ENCODE peak calls at places on chromosome 18, in five cellular contexts. One of them, this sample, is unnamed.

GRCh38 chr18:26941608-26942007 is 76.1 kb upstream of the AQP4 start:
- DNase-seq in heart right ventricle: no peak
- DNase-seq in cardiac fibroblast: no peak
- DNase-seq in NCI-H2081: peak; percentile 18
- DNase-seq in activated naive CD4-positive, alpha-beta T cell: no peak
- DNase-seq in this sample: no peak

GRCh38 chr18:11674119-11674518 is 14.9 kb upstream of the GNAL start:
- DNase-seq in NCI-H2081: no peak
- DNase-seq in heart right ventricle: no peak
- DNase-seq in cardiac fibroblast: no peak
- DNase-seq in activated naive CD4-positive, alpha-beta T cell: no peak
- DNase-seq in this sample: no peak

GRCh38 chr18:35610089-35610488 is 28.5 kb downstream of the GALNT1 start:
- DNase-seq in cardiac fibroblast: no peak
- DNase-seq in activated naive CD4-positive, alpha-beta T cell: no peak
- DNase-seq in heart right ventricle: no peak
- DNase-seq in NCI-H2081: no peak
- DNase-seq in this sample: no peak

GRCh38 chr18:79870369-79871025 is 72.8 kb downstream of the KCNG2 start:
- DNase-seq in heart right ventricle: no peak
- DNase-seq in activated naive CD4-positive, alpha-beta T cell: no peak
- DNase-seq in NCI-H2081: no peak
- DNase-seq in cardiac fibroblast: no peak
- DNase-seq in this sample: no peak

GRCh38 chr18:41324020-41324791 is 630.8 kb upstream of the PIK3C3 start:
- DNase-seq in cardiac fibroblast: no peak
- DNase-seq in NCI-H2081: no peak
- DNase-seq in heart right ventricle: no peak
- DNase-seq in activated naive CD4-positive, alpha-beta T cell: no peak
- DNase-seq in this sample: no peak

GRCh38 chr18:57854726-57855125 is 51.6 kb upstream of the ATP8B1 start:
- DNase-seq in heart right ventricle: no peak
- DNase-seq in activated naive CD4-positive, alpha-beta T cell: no peak
- DNase-seq in cardiac fibroblast: no peak
- DNase-seq in NCI-H2081: no peak
- DNase-seq in this sample: no peak

GRCh38 chr18:79934311-79935097 is 16.9 kb downstream of the SLC66A2 start:
- DNase-seq in heart right ventricle: no peak
- DNase-seq in cardiac fibroblast: no peak
- DNase-seq in NCI-H2081: no peak
- DNase-seq in activated naive CD4-positive, alpha-beta T cell: no peak
- DNase-seq in this sample: no peak

GRCh38 chr18:56085561-56085960 is 497.6 kb upstream of the TCF4 start:
- DNase-seq in NCI-H2081: no peak
- DNase-seq in cardiac fibroblast: peak; percentile 94
- DNase-seq in heart right ventricle: no peak
- DNase-seq in activated naive CD4-positive, alpha-beta T cell: no peak
- DNase-seq in this sample: peak; percentile 37

GRCh38 chr18:25322806-25323205 is 29.2 kb downstream of the ZNF521 start:
- DNase-seq in cardiac fibroblast: no peak
- DNase-seq in NCI-H2081: no peak
- DNase-seq in heart right ventricle: no peak
- DNase-seq in activated naive CD4-positive, alpha-beta T cell: no peak
- DNase-seq in this sample: no peak

GRCh38 chr18:61865466-61866165 is 27.2 kb downstream of the RNF152 start:
- DNase-seq in NCI-H2081: no peak
- DNase-seq in activated naive CD4-positive, alpha-beta T cell: no peak
- DNase-seq in heart right ventricle: no peak
- DNase-seq in cardiac fibroblast: peak; percentile 27
- DNase-seq in this sample: no peak

GRCh38 chr18:64175432-64175831 is 26.5 kb upstream of the LINC00305 start:
- DNase-seq in cardiac fibroblast: no peak
- DNase-seq in activated naive CD4-positive, alpha-beta T cell: no peak
- DNase-seq in heart right ventricle: no peak
- DNase-seq in NCI-H2081: no peak
- DNase-seq in this sample: no peak

GRCh38 chr18:80197490-80197889 is 49.8 kb downstream of the PARD6G start:
- DNase-seq in heart right ventricle: no peak
- DNase-seq in NCI-H2081: no peak
- DNase-seq in cardiac fibroblast: no peak
- DNase-seq in activated naive CD4-positive, alpha-beta T cell: no peak
- DNase-seq in this sample: no peak

GRCh38 chr18:63292844-63293683 is 26.5 kb downstream of the BCL2 start:
- DNase-seq in NCI-H2081: no peak
- DNase-seq in heart right ventricle: no peak
- DNase-seq in cardiac fibroblast: no peak
- DNase-seq in activated naive CD4-positive, alpha-beta T cell: no peak
- DNase-seq in this sample: no peak

GRCh38 chr18:27803957-27804356 is 373.0 kb downstream of the CDH2 start:
- DNase-seq in cardiac fibroblast: no peak
- DNase-seq in activated naive CD4-positive, alpha-beta T cell: no peak
- DNase-seq in heart right ventricle: no peak
- DNase-seq in NCI-H2081: no peak
- DNase-seq in this sample: no peak

GRCh38 chr18:47531759-47532158 is 280.3 kb upstream of the SKOR2 start:
- DNase-seq in cardiac fibroblast: no peak
- DNase-seq in heart right ventricle: no peak
- DNase-seq in NCI-H2081: no peak
- DNase-seq in activated naive CD4-positive, alpha-beta T cell: no peak
- DNase-seq in this sample: no peak

GRCh38 chr18:12384261-12384660 is 7.2 kb upstream of the AFG3L2 start:
- DNase-seq in heart right ventricle: no peak
- DNase-seq in NCI-H2081: no peak
- DNase-seq in cardiac fibroblast: no peak
- DNase-seq in activated naive CD4-positive, alpha-beta T cell: no peak
- DNase-seq in this sample: no peak

GRCh38 chr18:68316636-68317035 is 398.3 kb downstream of the TMX3 start:
- DNase-seq in heart right ventricle: no peak
- DNase-seq in activated naive CD4-positive, alpha-beta T cell: no peak
- DNase-seq in NCI-H2081: no peak
- DNase-seq in cardiac fibroblast: peak; percentile 24
- DNase-seq in this sample: no peak

GRCh38 chr18:10261315-10262276 is 192.8 kb upstream of the APCDD1 start:
- DNase-seq in cardiac fibroblast: peak; percentile 33
- DNase-seq in activated naive CD4-positive, alpha-beta T cell: no peak
- DNase-seq in NCI-H2081: no peak
- DNase-seq in heart right ventricle: no peak
- DNase-seq in this sample: no peak

GRCh38 chr18:13611616-13612110 is 114.7 kb downstream of the FAM210A start:
- DNase-seq in activated naive CD4-positive, alpha-beta T cell: no peak
- DNase-seq in cardiac fibroblast: peak; percentile 73
- DNase-seq in heart right ventricle: peak; percentile 77
- DNase-seq in NCI-H2081: no peak
- DNase-seq in this sample: no peak

GRCh38 chr18:57004366-57005121 is 142.3 kb upstream of the BOD1L2 start:
- DNase-seq in NCI-H2081: no peak
- DNase-seq in cardiac fibroblast: peak; percentile 56
- DNase-seq in activated naive CD4-positive, alpha-beta T cell: no peak
- DNase-seq in heart right ventricle: no peak
- DNase-seq in this sample: peak; percentile 26

GRCh38 chr18:26854292-26854881 is 11.1 kb downstream of the AQP4 start:
- DNase-seq in cardiac fibroblast: no peak
- DNase-seq in heart right ventricle: no peak
- DNase-seq in NCI-H2081: no peak
- DNase-seq in activated naive CD4-positive, alpha-beta T cell: no peak
- DNase-seq in this sample: no peak

GRCh38 chr18:12703714-12704113 is 872 bp downstream of the PSMG2 start:
- DNase-seq in cardiac fibroblast: peak; percentile 16
- DNase-seq in activated naive CD4-positive, alpha-beta T cell: no peak
- DNase-seq in NCI-H2081: no peak
- DNase-seq in heart right ventricle: no peak
- DNase-seq in this sample: no peak

GRCh38 chr18:45962461-45962860 is 4.7 kb downstream of the EPG5 start:
- DNase-seq in cardiac fibroblast: peak; percentile 47
- DNase-seq in heart right ventricle: no peak
- DNase-seq in activated naive CD4-positive, alpha-beta T cell: no peak
- DNase-seq in NCI-H2081: no peak
- DNase-seq in this sample: peak; percentile 41

GRCh38 chr18:21853020-21853419 is 112.4 kb downstream of the MIB1 start:
- DNase-seq in NCI-H2081: no peak
- DNase-seq in activated naive CD4-positive, alpha-beta T cell: no peak
- DNase-seq in heart right ventricle: no peak
- DNase-seq in cardiac fibroblast: peak; percentile 52
- DNase-seq in this sample: no peak

GRCh38 chr18:35042389-35043066 is 1.3 kb downstream of the MAPRE2 start:
- DNase-seq in heart right ventricle: no peak
- DNase-seq in activated naive CD4-positive, alpha-beta T cell: no peak
- DNase-seq in cardiac fibroblast: peak; percentile 16
- DNase-seq in NCI-H2081: no peak
- DNase-seq in this sample: no peak

GRCh38 chr18:23938046-23938756 is 76.4 kb upstream of the TTC39C start:
- DNase-seq in heart right ventricle: no peak
- DNase-seq in activated naive CD4-positive, alpha-beta T cell: no peak
- DNase-seq in NCI-H2081: no peak
- DNase-seq in cardiac fibroblast: no peak
- DNase-seq in this sample: no peak

GRCh38 chr18:3115430-3116025 is 102.6 kb upstream of the LPIN2 start:
- DNase-seq in cardiac fibroblast: no peak
- DNase-seq in activated naive CD4-positive, alpha-beta T cell: no peak
- DNase-seq in NCI-H2081: no peak
- DNase-seq in heart right ventricle: no peak
- DNase-seq in this sample: peak; percentile 18

GRCh38 chr18:22391571-22392359 is 25.9 kb downstream of the CTAGE1 start:
- DNase-seq in NCI-H2081: no peak
- DNase-seq in heart right ventricle: no peak
- DNase-seq in activated naive CD4-positive, alpha-beta T cell: no peak
- DNase-seq in cardiac fibroblast: peak; percentile 85
- DNase-seq in this sample: peak; percentile 96

GRCh38 chr18:54130631-54131030 is 93.8 kb downstream of the MBD2 start:
- DNase-seq in NCI-H2081: no peak
- DNase-seq in activated naive CD4-positive, alpha-beta T cell: no peak
- DNase-seq in heart right ventricle: no peak
- DNase-seq in cardiac fibroblast: no peak
- DNase-seq in this sample: no peak

GRCh38 chr18:48894266-48894600 is 56.5 kb downstream of the SMAD7 start:
- DNase-seq in heart right ventricle: no peak
- DNase-seq in activated naive CD4-positive, alpha-beta T cell: no peak
- DNase-seq in NCI-H2081: no peak
- DNase-seq in cardiac fibroblast: no peak
- DNase-seq in this sample: no peak

GRCh38 chr18:3048121-3048520 is 35.2 kb upstream of the LPIN2 start:
- DNase-seq in heart right ventricle: no peak
- DNase-seq in activated naive CD4-positive, alpha-beta T cell: no peak
- DNase-seq in NCI-H2081: no peak
- DNase-seq in cardiac fibroblast: no peak
- DNase-seq in this sample: no peak

GRCh38 chr18:56702946-56703345 is 51.8 kb downstream of the WDR7 start:
- DNase-seq in activated naive CD4-positive, alpha-beta T cell: no peak
- DNase-seq in cardiac fibroblast: peak; percentile 55
- DNase-seq in NCI-H2081: peak; percentile 42
- DNase-seq in heart right ventricle: no peak
- DNase-seq in this sample: no peak

GRCh38 chr18:79106084-79106483 is 36.9 kb downstream of the ATP9B start:
- DNase-seq in heart right ventricle: no peak
- DNase-seq in activated naive CD4-positive, alpha-beta T cell: no peak
- DNase-seq in cardiac fibroblast: no peak
- DNase-seq in NCI-H2081: no peak
- DNase-seq in this sample: no peak

GRCh38 chr18:56475250-56475649 is 163.1 kb downstream of the TXNL1 start:
- DNase-seq in heart right ventricle: no peak
- DNase-seq in NCI-H2081: no peak
- DNase-seq in cardiac fibroblast: no peak
- DNase-seq in activated naive CD4-positive, alpha-beta T cell: no peak
- DNase-seq in this sample: no peak

GRCh38 chr18:67517224-67517765 is 775 bp upstream of the DSEL start:
- DNase-seq in activated naive CD4-positive, alpha-beta T cell: no peak
- DNase-seq in heart right ventricle: peak; percentile 16
- DNase-seq in cardiac fibroblast: peak; percentile 35
- DNase-seq in NCI-H2081: peak; percentile 37
- DNase-seq in this sample: no peak

GRCh38 chr18:62838475-62839098 is 123.2 kb downstream of the PHLPP1 start:
- DNase-seq in activated naive CD4-positive, alpha-beta T cell: no peak
- DNase-seq in cardiac fibroblast: no peak
- DNase-seq in heart right ventricle: no peak
- DNase-seq in NCI-H2081: no peak
- DNase-seq in this sample: no peak

GRCh38 chr18:49656098-49656591 is 94.3 kb downstream of the LIPG start:
- DNase-seq in NCI-H2081: no peak
- DNase-seq in cardiac fibroblast: no peak
- DNase-seq in heart right ventricle: no peak
- DNase-seq in activated naive CD4-positive, alpha-beta T cell: no peak
- DNase-seq in this sample: peak; percentile 98

GRCh38 chr18:75840131-75840530 is 412.6 kb upstream of the SMIM21 start:
- DNase-seq in heart right ventricle: no peak
- DNase-seq in activated naive CD4-positive, alpha-beta T cell: no peak
- DNase-seq in cardiac fibroblast: no peak
- DNase-seq in NCI-H2081: no peak
- DNase-seq in this sample: no peak

GRCh38 chr18:68696937-68697336 is 18.0 kb downstream of the TMX3 start:
- DNase-seq in activated naive CD4-positive, alpha-beta T cell: no peak
- DNase-seq in cardiac fibroblast: no peak
- DNase-seq in NCI-H2081: no peak
- DNase-seq in heart right ventricle: no peak
- DNase-seq in this sample: no peak